ENCODE peak calls at places on chromosome 3, in nine cellular contexts. B, D, K, U, Z, H, N, L and I are unnamed samples.

GRCh38 chr3:142251951-142252350 is 26.6 kb upstream of the GK5 start:
- DNase-seq in B (no peak), D (no peak), K (no peak), U (no peak), Z (no peak), H (no peak), N (no peak), L (no peak), I (no peak)

GRCh38 chr3:117610156-117610555 is 900.6 kb downstream of the TUSC7 start:
- DNase-seq in B (no peak), D (peak), K (no peak), U (no peak), Z (no peak), H (no peak), N (no peak), L (no peak), I (no peak)

GRCh38 chr3:56453027-56453426 is 15.2 kb downstream of the ERC2 start:
- DNase-seq in B (no peak), D (no peak), K (no peak), U (no peak), Z (no peak), H (no peak), N (no peak), L (no peak), I (no peak)

GRCh38 chr3:140917769-140918168 is 23.9 kb upstream of the SLC25A36 start:
- DNase-seq in B (no peak), D (no peak), K (no peak), U (no peak), Z (no peak), H (no peak), N (no peak), L (no peak), I (no peak)

GRCh38 chr3:14810795-14811661 is 7.7 kb upstream of the FGD5 start:
- DNase-seq in B (no peak), D (no peak), K (no peak), U (no peak), Z (no peak), H (no peak), N (peak), L (no peak), I (no peak)

GRCh38 chr3:130291148-130291547 is 54.3 kb upstream of the COL6A5 start:
- DNase-seq in B (no peak), D (no peak), K (no peak), U (no peak), Z (no peak), H (no peak), N (no peak), L (no peak), I (no peak)

GRCh38 chr3:36318584-36319200 is 61.6 kb upstream of the STAC start:
- DNase-seq in B (no peak), D (no peak), K (no peak), U (no peak), Z (no peak), H (no peak), N (no peak), L (no peak), I (no peak)

GRCh38 chr3:188860147-188860546 is 311.6 kb upstream of the TPRG1 start:
- DNase-seq in B (no peak), D (peak), K (no peak), U (no peak), Z (peak), H (no peak), N (no peak), L (no peak), I (no peak)

GRCh38 chr3:146503459-146504202 is 34.3 kb upstream of the PLSCR2 start:
- DNase-seq in B (peak), D (peak), K (peak), U (no peak), Z (peak), H (no peak), N (no peak), L (no peak), I (no peak)

GRCh38 chr3:113485161-113485609 is 29.8 kb downstream of the SPICE1 start:
- DNase-seq in B (no peak), D (no peak), K (no peak), U (no peak), Z (no peak), H (no peak), N (no peak), L (peak), I (no peak)

GRCh38 chr3:161914703-161915102 is 418.1 kb downstream of the OTOL1 start:
- DNase-seq in B (peak), D (peak), K (no peak), U (peak), Z (no peak), H (peak), N (peak), L (no peak), I (no peak)

GRCh38 chr3:176919836-176920760 is 277.2 kb downstream of the TBL1XR1 start:
- DNase-seq in B (no peak), D (peak), K (no peak), U (no peak), Z (peak), H (peak), N (no peak), L (no peak), I (no peak)

DNA sequence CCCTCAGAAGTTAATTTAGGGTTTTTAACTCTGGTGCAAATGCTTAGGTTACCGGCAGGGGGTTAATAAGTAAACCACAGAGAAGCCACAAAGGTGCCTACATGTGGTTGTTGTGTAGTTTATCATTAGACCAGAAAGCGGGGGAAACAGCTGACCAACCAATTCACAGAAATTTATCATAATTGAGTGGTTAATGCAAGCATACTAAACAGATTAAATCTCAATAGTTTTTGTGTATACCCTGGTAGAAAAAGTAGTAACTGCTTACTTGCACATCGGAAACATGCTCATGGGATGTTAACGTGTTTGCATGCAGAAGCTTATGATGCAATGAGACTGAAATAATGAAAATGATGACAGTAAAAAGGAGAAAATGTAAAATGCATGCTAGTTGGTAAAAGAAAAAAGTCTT is 316.0 kb downstream of the PTPRG start:
- DNase-seq in B (no peak), D (peak), K (peak), U (no peak), Z (no peak), H (no peak), N (no peak), L (no peak), I (no peak)
- TF ChIP-seq CTCF in B (no peak), D (peak), K (no peak), U (no peak), Z (peak), H (no peak), N (no peak), L (no peak), I (no peak)

GRCh38 chr3:102466001-102466400 is 31.2 kb downstream of the ZPLD1 start:
- DNase-seq in B (no peak), D (peak), K (no peak), U (no peak), Z (no peak), H (no peak), N (no peak), L (no peak), I (no peak)

GRCh38 chr3:102473648-102474047 is 38.8 kb downstream of the ZPLD1 start:
- DNase-seq in B (no peak), D (no peak), K (no peak), U (no peak), Z (no peak), H (no peak), N (no peak), L (no peak), I (no peak)

GRCh38 chr3:102474207-102474606 is 39.4 kb downstream of the ZPLD1 start:
- DNase-seq in B (no peak), D (no peak), K (no peak), U (no peak), Z (no peak), H (no peak), N (no peak), L (no peak), I (no peak)

GRCh38 chr3:102471491-102471890 is 36.7 kb downstream of the ZPLD1 start:
- DNase-seq in B (no peak), D (no peak), K (no peak), U (no peak), Z (peak), H (no peak), N (no peak), L (no peak), I (no peak)

GRCh38 chr3:102471001-102471400 is 36.2 kb downstream of the ZPLD1 start:
- DNase-seq in B (no peak), D (no peak), K (no peak), U (no peak), Z (no peak), H (peak), N (no peak), L (no peak), I (no peak)
- TF ChIP-seq CTCF in B (no peak), D (peak), K (no peak), U (no peak), Z (peak), H (no peak), N (no peak), L (no peak), I (no peak)

DNA sequence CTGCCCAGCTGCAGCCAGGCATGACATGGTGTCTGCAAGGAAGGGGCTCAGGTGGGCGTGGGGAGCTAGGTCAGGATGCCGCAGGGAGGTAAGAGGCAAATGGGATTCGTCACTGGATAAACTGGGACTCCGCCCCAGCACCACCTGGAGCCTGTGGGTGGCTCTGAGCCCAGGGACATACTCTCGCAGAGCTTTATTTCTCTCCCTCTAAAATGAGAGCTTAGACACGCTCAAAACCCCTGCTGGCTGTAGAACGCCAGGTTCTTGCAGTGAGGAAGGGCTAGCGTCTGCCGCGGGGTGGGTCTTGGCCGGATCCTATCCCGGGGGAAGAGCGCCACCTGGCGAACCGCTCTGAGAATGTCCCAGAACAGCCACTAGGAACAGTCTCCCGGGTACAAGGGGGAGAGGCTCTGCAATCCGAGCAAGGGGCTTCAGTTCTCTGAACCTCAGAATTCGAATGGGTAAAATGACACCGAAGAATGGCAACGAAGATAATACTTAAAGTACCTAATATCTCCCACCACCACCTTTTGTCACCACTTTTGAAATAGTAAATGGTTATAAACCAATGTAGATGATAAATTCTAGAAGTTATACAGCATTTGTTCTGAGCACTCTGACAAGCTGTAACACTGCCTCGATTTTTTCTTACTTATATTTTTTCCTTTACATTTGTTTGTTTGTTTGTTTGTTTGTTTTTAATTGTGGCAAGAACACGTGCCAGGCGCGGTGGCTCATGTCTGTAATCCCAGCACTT is 53.2 kb upstream of the SRGAP3 start:
- DNase-seq in B (peak), D (peak), K (peak), U (peak), Z (peak), H (peak), N (peak), L (peak), I (no peak)
- TF ChIP-seq CTCF in B (peak), D (peak), K (peak), U (peak), Z (peak), H (peak), N (peak), L (peak), I (peak)

GRCh38 chr3:154023148-154023547 is 98.0 kb upstream of the ARHGEF26 start:
- DNase-seq in B (no peak), D (no peak), K (no peak), U (no peak), Z (peak), H (no peak), N (no peak), L (no peak), I (no peak)
- TF ChIP-seq CTCF in B (no peak), D (no peak), K (no peak), U (no peak), Z (no peak), H (no peak), N (no peak), L (no peak), I (no peak)

GRCh38 chr3:31532587-31533168 is at the start of gene STT3B:
- DNase-seq in B (no peak), D (peak), K (peak), U (peak), Z (peak), H (peak), N (peak), L (peak), I (no peak)

GRCh38 chr3:31530039-31530983 is 2.4 kb upstream of the STT3B start:
- DNase-seq in B (no peak), D (no peak), K (no peak), U (no peak), Z (no peak), H (peak), N (no peak), L (no peak), I (no peak)

GRCh38 chr3:31533169-31533870 is 595 bp downstream of the STT3B start:
- DNase-seq in B (no peak), D (peak), K (peak), U (no peak), Z (no peak), H (peak), N (peak), L (peak), I (no peak)

GRCh38 chr3:31531465-31531991 is 1.2 kb upstream of the STT3B start:
- DNase-seq in B (no peak), D (no peak), K (no peak), U (no peak), Z (no peak), H (peak), N (no peak), L (no peak), I (no peak)

DNA sequence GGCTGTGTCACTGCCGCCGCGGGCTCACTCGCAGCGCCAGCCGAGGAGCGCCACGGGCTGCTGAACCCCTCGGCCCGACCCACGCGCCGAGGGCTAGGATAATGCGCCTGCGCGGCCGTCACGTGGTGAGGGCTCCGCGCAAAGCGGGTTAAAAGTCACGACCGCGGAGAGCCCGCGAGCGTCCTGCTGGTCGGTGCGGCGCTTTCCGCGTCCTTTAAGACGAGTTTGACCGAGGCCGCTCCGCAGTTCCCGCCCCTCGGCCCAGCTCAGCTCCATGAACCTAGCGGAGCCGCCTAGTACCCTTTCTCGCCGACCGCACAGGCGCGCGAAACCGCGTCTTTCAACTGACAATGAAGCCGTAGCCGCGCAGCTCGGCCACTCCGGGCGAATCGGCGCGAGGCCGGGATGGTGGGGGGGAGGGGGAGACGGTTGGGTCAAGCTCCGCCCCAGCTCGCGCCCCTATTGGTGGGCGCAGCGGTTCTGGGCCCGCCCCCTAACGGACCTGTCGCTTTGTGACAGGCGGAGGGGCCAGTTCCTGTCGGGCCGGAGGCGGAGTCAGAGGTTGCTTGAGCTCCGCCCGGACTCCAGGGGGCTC is 636 bp upstream of the STT3B start:
- DNase-seq in B (peak), D (peak), K (peak), U (peak), Z (peak), H (peak), N (peak), L (peak), I (peak)
- TF ChIP-seq CTCF in B (no peak), D (no peak), K (peak), U (no peak), Z (no peak), H (no peak), N (no peak), L (no peak), I (no peak)

GRCh38 chr3:71397046-71397445 is 186.5 kb downstream of the FOXP1 start:
- DNase-seq in B (peak), D (peak), K (no peak), U (no peak), Z (no peak), H (peak), N (no peak), L (no peak), I (no peak)
- TF ChIP-seq CTCF in B (peak), D (peak), K (peak), U (peak), Z (peak), H (peak), N (peak), L (no peak), I (peak)

GRCh38 chr3:111012388-111013248 is 59.0 kb upstream of the NECTIN3 start:
- DNase-seq in B (no peak), D (peak), K (no peak), U (no peak), Z (peak), H (no peak), N (no peak), L (no peak), I (no peak)
- TF ChIP-seq CTCF in B (no peak), D (peak), K (no peak), U (no peak), Z (peak), H (no peak), N (no peak), L (no peak), I (no peak)